ENCODE peak calls at places on chromosomes 11 and 22, in ten cellular contexts. N, S, B, J, C, V, R, I, K and H are unnamed samples.

GRCh38 chr11:31828217-31828616 is 17.1 kb upstream of the PAX6 start:
- DNase-seq in N (no peak), R (no peak), I (no peak), C (no peak), S (no peak), B (no peak), J (no peak), V (no peak), K (no peak), H (no peak)

GRCh38 chr11:1920909-1921575 is 1.5 kb downstream of the TNNT3 start:
- DNase-seq in V (no peak), C (peak; percentile 32), I (no peak), S (no peak), N (no peak), B (no peak), R (no peak), K (no peak), J (no peak), H (no peak)

GRCh38 chr11:12163181-12163841 is 52.9 kb downstream of the MICAL2 start:
- DNase-seq in K (peak; percentile 21), C (peak; percentile 70), N (no peak), I (no peak), V (peak; percentile 66), R (peak; percentile 82), B (peak; percentile 26), J (no peak), S (no peak), H (peak; percentile 88)

GRCh38 chr22:21707677-21708076 is 27.9 kb downstream of the YPEL1 start:
- DNase-seq in B (no peak), V (no peak), I (no peak), S (no peak), C (no peak), R (peak; percentile 19), N (no peak), J (no peak), K (no peak), H (no peak)

GRCh38 chr11:2265396-2265795 is 5.0 kb downstream of the ASCL2 start:
- DNase-seq in V (no peak), J (no peak), I (no peak), C (no peak), S (peak; percentile 58), K (no peak), B (no peak), N (peak; percentile 9), R (no peak), H (no peak)

GRCh38 chr11:63277345-63277943 is 34.0 kb upstream of the SLC22A25 start:
- DNase-seq in J (no peak), R (no peak), S (no peak), K (peak; percentile 30), B (no peak), V (no peak), C (no peak), N (no peak), I (no peak), H (no peak)

GRCh38 chr11:118691926-118692830 is 12.7 kb upstream of the TREH start:
- DNase-seq in J (no peak), K (no peak), S (peak; percentile 51), C (no peak), B (no peak), I (peak; percentile 68), V (peak; percentile 23), R (peak; percentile 67), N (no peak), H (no peak)

GRCh38 chr22:26711205-26711958 is 54.0 kb downstream of the MIAT start:
- DNase-seq in I (no peak), N (no peak), S (no peak), K (no peak), R (peak; percentile 62), B (no peak), C (no peak), J (no peak), V (peak; percentile 35), H (no peak)

GRCh38 chr11:6404341-6405038 is 14.2 kb downstream of the SMPD1 start:
- DNase-seq in C (no peak), B (no peak), J (no peak), S (no peak), N (no peak), V (no peak), K (no peak), I (no peak), R (peak; percentile 70), H (no peak)

GRCh38 chr11:102330226-102330625 is 12.9 kb downstream of the BIRC3 start:
- DNase-seq in J (no peak), K (no peak), S (no peak), B (no peak), I (no peak), C (no peak), N (no peak), V (no peak), R (peak; percentile 28), H (no peak)

GRCh38 chr22:50300620-50301257 is 6.7 kb downstream of the PLXNB2 start:
- DNase-seq in C (no peak), N (no peak), S (no peak), R (no peak), B (no peak), V (no peak), J (no peak), K (no peak), I (no peak), H (no peak)

GRCh38 chr22:50299724-50300619 is 7.5 kb downstream of the PLXNB2 start:
- DNase-seq in N (no peak), V (peak; percentile 88), J (no peak), I (no peak), R (no peak), C (no peak), K (no peak), S (no peak), B (no peak), H (no peak)

GRCh38 chr22:50302041-50302541 is 5.4 kb downstream of the PLXNB2 start:
- DNase-seq in B (no peak), K (no peak), R (peak; percentile 17), V (peak; percentile 65), N (no peak), J (no peak), C (no peak), S (no peak), I (no peak), H (no peak)

GRCh38 chr22:50302564-50302963 is 4.9 kb downstream of the PLXNB2 start:
- DNase-seq in V (no peak), S (no peak), I (no peak), J (no peak), C (peak; percentile 46), R (no peak), B (no peak), K (no peak), N (no peak), H (no peak)

DNA sequence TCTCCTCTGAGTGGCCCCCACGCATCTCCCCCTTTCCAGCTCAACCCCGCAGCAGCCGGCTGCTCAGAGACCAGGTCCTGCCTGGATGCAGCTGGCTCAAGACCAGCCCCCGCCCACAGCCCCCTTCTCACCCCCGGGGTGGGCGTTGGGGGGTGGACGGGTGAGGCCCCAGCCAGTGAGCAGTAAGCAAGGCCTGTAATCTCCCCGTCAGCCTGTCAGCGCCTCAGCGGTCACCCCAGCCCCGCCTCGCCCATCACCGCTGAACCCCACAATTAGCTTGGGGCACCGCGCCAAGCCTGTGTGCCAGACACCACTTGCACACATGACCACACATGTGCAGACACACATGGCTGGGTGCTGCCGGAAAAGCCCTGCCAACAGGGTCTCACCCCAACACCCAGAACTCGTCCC is 5.9 kb downstream of the PLXNB2 start:
- DNase-seq in C (no peak), R (no peak), I (no peak), N (no peak), J (no peak), K (no peak), S (peak; percentile 74), V (peak; percentile 45), B (no peak), H (no peak)
- H3K4me1 ChIP-seq in C (peaks cover 27% of the 10 kb centered on the region), R (peaks cover 74% of the 10 kb centered on the region), I (peaks cover 96% of the 10 kb centered on the region), N (peaks cover 95% of the 10 kb centered on the region), J (peaks cover 97% of the 10 kb centered on the region), K (peaks cover 79% of the 10 kb centered on the region), S (peaks cover 72% of the 10 kb centered on the region), V (peaks cover 84% of the 10 kb centered on the region), B (peaks cover 72% of the 10 kb centered on the region), H (peaks cover 98% of the 10 kb centered on the region)

DNA sequence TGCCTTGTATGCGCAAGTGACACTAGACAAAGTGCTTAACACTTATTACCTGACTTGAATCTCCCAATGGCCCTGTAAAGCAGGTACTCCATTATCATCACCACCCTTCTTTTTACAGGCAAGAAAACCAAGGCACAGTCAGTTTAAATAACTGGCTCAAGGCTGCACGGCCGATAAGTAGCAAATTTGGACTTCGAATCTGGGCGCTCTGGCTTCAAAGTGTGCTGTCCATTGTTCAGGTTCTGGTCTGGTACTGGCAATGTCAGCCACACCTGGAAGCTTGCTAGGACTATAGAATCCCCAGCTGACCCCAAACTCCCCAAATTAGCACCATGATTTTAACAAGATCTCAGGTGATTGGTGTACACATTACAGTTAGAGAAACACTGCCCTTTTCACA is 19.3 kb upstream of the EHF start:
- DNase-seq in R (no peak), N (no peak), I (no peak), B (no peak), S (no peak), C (no peak), K (no peak), J (no peak), V (no peak), H (no peak)
- H3K4me3 ChIP-seq in R (no peak overlapping the region), N (no peak overlapping the region), I (no peak overlapping the region), B (no peak overlapping the region), S (no peak overlapping the region), C (no peak overlapping the region), K (no peak overlapping the region), J (no peak overlapping the region), V (no peak overlapping the region), H (no peak overlapping the region)

GRCh38 chr22:39152511-39153219 is at the start of gene CBX7:
- DNase-seq in V (peak; percentile 94), S (peak; percentile 95), B (peak; percentile 95), N (peak; percentile 95), J (peak; percentile 91), R (peak; percentile 76), I (peak; percentile 97), C (peak; percentile 96), K (peak; percentile 78), H (peak; percentile 98)
- TF ChIP-seq POLR2A in V (peak; percentile 73), S (peak; percentile 26), B (peak; percentile 91), N (peak; percentile 69), J (peak; percentile 93), R (no peak), I (peak; percentile 80), C (peak; percentile 94), K (no peak), H (peak; percentile 93)

DNA sequence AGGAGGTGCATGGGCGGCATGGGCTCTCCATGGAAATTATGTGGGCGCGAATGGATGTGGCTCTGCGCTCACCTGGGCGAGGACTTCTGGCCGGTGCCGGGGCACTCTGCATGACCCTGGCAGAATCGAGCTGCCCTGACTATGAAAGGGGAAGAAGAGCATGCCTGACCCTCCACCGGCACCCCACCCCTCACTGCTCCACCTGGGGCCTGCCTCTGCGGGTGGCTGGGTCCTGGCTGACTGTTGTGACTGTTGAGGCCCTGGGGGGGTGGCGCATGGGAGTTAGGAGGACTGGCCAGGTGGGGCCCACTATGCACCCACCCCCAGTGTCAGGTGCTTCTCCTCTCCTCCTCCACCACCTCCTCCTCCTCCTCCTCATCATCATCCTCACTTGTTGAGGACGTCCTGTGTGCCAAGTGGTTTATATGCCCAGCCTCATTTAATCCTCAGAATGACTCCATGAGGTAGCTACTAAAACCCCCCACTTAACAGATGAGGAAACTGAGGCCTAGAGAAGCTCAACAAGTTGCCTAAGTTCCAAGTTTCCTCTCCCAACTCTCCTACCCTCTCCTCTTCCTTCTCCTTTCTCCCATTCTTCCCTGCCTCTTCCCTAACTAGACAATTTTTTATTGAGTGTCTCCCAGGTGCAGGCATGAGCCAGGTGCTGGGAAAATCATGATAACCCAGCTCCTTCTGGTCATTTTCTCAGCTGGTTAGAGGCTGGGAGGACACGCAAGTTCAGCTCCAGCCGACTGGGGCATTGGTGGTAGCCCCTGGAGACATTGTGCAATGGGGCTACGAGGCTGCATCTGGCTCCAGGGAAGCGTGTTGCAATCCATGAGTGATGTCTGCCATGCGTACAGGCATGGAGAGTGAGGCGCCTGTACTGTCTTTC is 2.3 kb downstream of the MYEOV start:
- DNase-seq in C (no peak), J (peak; percentile 63), K (peak; percentile 80), V (peak; percentile 50), I (no peak), R (peak; percentile 74), B (no peak), S (peak; percentile 47), N (peak; percentile 59), H (peak; percentile 82)
- H3K4me1 ChIP-seq in C (no peaks in the 10 kb centered on the region), J (peaks cover 37% of the 10 kb centered on the region), K (peaks cover 66% of the 10 kb centered on the region), V (peaks cover 37% of the 10 kb centered on the region), I (peaks cover 41% of the 10 kb centered on the region), R (peaks cover 40% of the 10 kb centered on the region), B (no peaks in the 10 kb centered on the region), S (peaks cover 34% of the 10 kb centered on the region), N (peaks cover 32% of the 10 kb centered on the region), H (peaks cover 38% of the 10 kb centered on the region)